ENCODE peak calls at places on chromosomes 12 and 14, in ten cellular contexts. R, G, L, S, Q, F, O, Z, V and B are unnamed samples.
A peak's percentile ranks its signal among the peaks of the same experiment; 100 is the strongest.

GRCh38 chr12:91327889-91328288 is 145.3 kb upstream of the DCN start:
- DNase-seq in S (no peak), L (peak; percentile 15), Z (no peak), Q (no peak), O (no peak), G (no peak), V (no peak), F (peak; percentile 44), R (no peak), B (no peak)

GRCh38 chr12:12265571-12266388 is 1.1 kb downstream of the LRP6 start:
- DNase-seq in Q (no peak), L (peak; percentile 64), R (peak; percentile 22), Z (no peak), O (no peak), V (no peak), S (no peak), F (peak; percentile 44), G (peak; percentile 31), B (no peak)

GRCh38 chr14:70642313-70643235 is 858 bp downstream of the TTC9 start:
- DNase-seq in S (peak; percentile 18), Z (no peak), L (no peak), R (no peak), O (peak; percentile 9), Q (peak; percentile 66), V (no peak), F (no peak), G (peak; percentile 47), B (peak; percentile 65)

GRCh38 chr14:95679148-95679547 is 7.1 kb upstream of the TCL1B start:
- DNase-seq in F (no peak), O (no peak), R (no peak), S (no peak), Q (no peak), G (no peak), Z (no peak), L (no peak), V (no peak), B (no peak)

GRCh38 chr14:71734076-71734475 is 198.2 kb upstream of the RGS6 start:
- DNase-seq in F (no peak), Q (no peak), S (no peak), R (no peak), G (no peak), V (no peak), L (no peak), Z (no peak), O (no peak), B (no peak)

GRCh38 chr12:2624543-2625266 is 170.1 kb upstream of the FKBP4 start:
- DNase-seq in V (no peak), S (no peak), O (peak; percentile 84), Q (no peak), R (no peak), L (peak; percentile 59), F (peak; percentile 65), G (peak; percentile 69), Z (peak; percentile 62), B (no peak)

GRCh38 chr14:77458249-77458950 is 507 bp downstream of the AHSA1 start:
- DNase-seq in O (peak; percentile 68), V (peak; percentile 24), S (no peak), R (peak; percentile 31), Z (no peak), L (peak; percentile 18), F (peak; percentile 43), G (peak; percentile 58), Q (no peak), B (peak; percentile 34)

GRCh38 chr12:3333583-3333982 is 157.4 kb upstream of the PRMT8 start:
- DNase-seq in Q (no peak), O (peak; percentile 88), Z (peak; percentile 76), R (no peak), G (peak; percentile 30), L (no peak), F (peak; percentile 22), V (peak; percentile 16), S (no peak), B (no peak)

GRCh38 chr12:66071556-66071955 is 59.0 kb downstream of the LLPH start:
- DNase-seq in R (no peak), L (no peak), G (no peak), Q (no peak), Z (no peak), F (no peak), O (no peak), V (no peak), S (no peak), B (no peak)

GRCh38 chr12:46101121-46101869 is 110.9 kb upstream of the SCAF11 start:
- DNase-seq in S (no peak), G (peak; percentile 39), F (peak; percentile 22), L (no peak), V (peak; percentile 27), O (peak; percentile 7), Q (no peak), R (no peak), Z (no peak), B (no peak)

GRCh38 chr14:104335176-104335575 is 196.8 kb downstream of the KIF26A start:
- DNase-seq in Z (no peak), G (peak; percentile 1), S (no peak), F (no peak), V (no peak), L (no peak), O (no peak), R (no peak), Q (no peak), B (peak; percentile 44)

GRCh38 chr12:3077572-3078081 is 448 bp downstream of the TSPAN9 start:
- DNase-seq in O (no peak), L (peak; percentile 45), Z (no peak), Q (peak; percentile 74), F (no peak), R (peak; percentile 36), S (peak; percentile 49), V (no peak), G (peak; percentile 37), B (no peak)

GRCh38 chr12:124105546-124105945 is 132.5 kb downstream of the ZNF664 start:
- DNase-seq in G (no peak), R (no peak), Z (no peak), S (no peak), L (no peak), Q (no peak), O (no peak), F (no peak), V (no peak), B (no peak)

GRCh38 chr12:113422929-113423669 is 919 bp downstream of the SDSL start:
- DNase-seq in R (no peak), O (no peak), F (peak; percentile 26), G (no peak), V (no peak), S (no peak), Q (no peak), L (peak; percentile 9), Z (no peak), B (no peak)

GRCh38 chr14:52873694-52874093 is 77.2 kb downstream of the FERMT2 start:
- DNase-seq in G (peak; percentile 26), L (peak; percentile 56), V (no peak), O (no peak), Q (no peak), S (peak; percentile 47), R (no peak), Z (no peak), F (no peak), B (no peak)

GRCh38 chr12:105882404-105882803 is 256.4 kb downstream of the NUAK1 start:
- DNase-seq in G (no peak), F (no peak), L (no peak), R (no peak), S (peak; percentile 19), Z (no peak), Q (no peak), O (peak; percentile 32), V (no peak), B (no peak)

GRCh38 chr14:103068351-103069073 is 11.2 kb upstream of the CDC42BPB start:
- DNase-seq in S (no peak), L (no peak), V (no peak), Q (no peak), O (no peak), F (no peak), Z (no peak), G (no peak), R (no peak), B (no peak)

GRCh38 chr12:31029916-31030562 is 43.6 kb upstream of the DDX11 start:
- DNase-seq in R (no peak), O (no peak), Q (no peak), V (no peak), F (peak; percentile 25), G (no peak), L (no peak), Z (no peak), S (no peak), B (no peak)

GRCh38 chr14:105430535-105430934 is 10.9 kb downstream of the MTA1 start:
- DNase-seq in S (no peak), G (no peak), L (peak; percentile 66), Q (no peak), Z (no peak), O (no peak), F (peak; percentile 97), R (no peak), V (no peak), B (no peak)

DNA sequence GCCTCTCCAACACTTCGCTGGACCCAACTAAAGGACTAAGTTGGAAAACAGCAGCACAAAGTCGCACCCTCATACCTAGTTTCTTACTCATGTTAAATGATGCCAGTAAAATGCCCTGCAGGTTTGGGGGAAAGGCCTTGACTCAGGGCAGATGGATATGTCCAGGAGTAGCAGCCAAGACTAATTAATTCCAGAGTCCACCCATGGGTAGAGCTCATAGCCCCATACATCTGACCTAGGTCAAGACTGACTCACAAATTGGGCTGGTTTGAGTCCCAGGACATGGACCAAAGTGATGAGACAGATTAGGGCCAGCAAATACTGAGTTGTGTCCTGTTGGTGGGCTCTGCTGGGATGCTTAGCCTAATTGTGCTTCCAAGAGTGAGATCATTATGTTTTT is 224.0 kb upstream of the BTG1 start:
- DNase-seq in V (no peak), F (peak; percentile 95), L (no peak), Q (no peak), R (no peak), Z (no peak), S (no peak), G (no peak), O (no peak), B (no peak)
- H3K4me3 ChIP-seq in V (no peak overlapping the region), F (peak overlapping the region; percentile 4), L (no peak overlapping the region), Q (no peak overlapping the region), R (no peak overlapping the region), Z (no peak overlapping the region), S (no peak overlapping the region), G (no peak overlapping the region), O (no peak overlapping the region), B (no peak overlapping the region)

GRCh38 chr14:64409509-64409908 is 21.4 kb downstream of the MTHFD1 start:
- DNase-seq in Z (no peak), S (no peak), L (no peak), G (no peak), Q (no peak), O (no peak), R (no peak), V (no peak), F (no peak), B (no peak)
- H3K27ac ChIP-seq in Z (no peak overlapping the region), S (no peak overlapping the region), L (no peak overlapping the region), G (no peak overlapping the region), Q (no peak overlapping the region), O (peak overlapping the region; percentile 70), R (no peak overlapping the region), V (peak overlapping the region; percentile 47), F (no peak overlapping the region), B (no peak overlapping the region)

GRCh38 chr12:5578775-5579174 is 146.9 kb downstream of the NTF3 start:
- DNase-seq in G (no peak), V (no peak), O (no peak), S (no peak), R (no peak), F (no peak), Q (no peak), L (no peak), Z (no peak), B (no peak)
- H3K4me1 ChIP-seq in G (peaks cover 37% of the 10 kb centered on the region), V (no peaks in the 10 kb centered on the region), O (peaks cover 26% of the 10 kb centered on the region), S (no peaks in the 10 kb centered on the region), R (no peaks in the 10 kb centered on the region), F (no peaks in the 10 kb centered on the region), Q (peaks cover 4% of the 10 kb centered on the region), L (peaks cover 5% of the 10 kb centered on the region), Z (no peaks in the 10 kb centered on the region), B (no peaks in the 10 kb centered on the region)

GRCh38 chr14:99946652-99947489 is 118.4 kb upstream of the EVL start:
- DNase-seq in Z (no peak), O (peak; percentile 64), Q (no peak), R (no peak), L (no peak), V (peak; percentile 76), F (peak; percentile 39), S (no peak), G (peak; percentile 57), B (peak; percentile 59)
- H3K4me3 ChIP-seq in Z (peak overlapping the region; percentile 15), O (no peak overlapping the region), Q (no peak overlapping the region), R (no peak overlapping the region), L (no peak overlapping the region), V (no peak overlapping the region), F (no peak overlapping the region), S (peak overlapping the region; percentile 13), G (no peak overlapping the region), B (peak overlapping the region; percentile 44)